ENCODE peak calls at places on chromosomes 13 and 19, in ten cellular contexts. One of them, this sample, is unnamed.

GRCh38 chr13:31476266-31476665 is 263.1 kb upstream of the RXFP2 start:
- DNase-seq in naive thymus-derived CD4-positive, alpha-beta T cell: no peak
- DNase-seq in A549: no peak
- DNase-seq in heart left ventricle: no peak
- DNase-seq in CD4-positive, CD25-positive, alpha-beta regulatory T cell: no peak
- DNase-seq in mammary epithelial cell: no peak
- DNase-seq in fibroblast of lung: peak; percentile 87
- DNase-seq in SK-N-SH: peak; percentile 16
- DNase-seq in IMR-90: peak; percentile 85
- DNase-seq in CD8-positive, alpha-beta memory T cell: no peak
- DNase-seq in this sample: peak; percentile 79

GRCh38 chr13:23671902-23672301 is 101.7 kb downstream of the TNFRSF19 start:
- DNase-seq in naive thymus-derived CD4-positive, alpha-beta T cell: no peak
- DNase-seq in A549: no peak
- DNase-seq in heart left ventricle: no peak
- DNase-seq in CD4-positive, CD25-positive, alpha-beta regulatory T cell: no peak
- DNase-seq in mammary epithelial cell: no peak
- DNase-seq in fibroblast of lung: peak; percentile 77
- DNase-seq in SK-N-SH: no peak
- DNase-seq in IMR-90: peak; percentile 95
- DNase-seq in CD8-positive, alpha-beta memory T cell: no peak
- DNase-seq in this sample: no peak

GRCh38 chr19:33631628-33631995 is 9.9 kb downstream of the CHST8 start:
- DNase-seq in naive thymus-derived CD4-positive, alpha-beta T cell: no peak
- DNase-seq in A549: no peak
- DNase-seq in heart left ventricle: no peak
- DNase-seq in CD4-positive, CD25-positive, alpha-beta regulatory T cell: no peak
- DNase-seq in mammary epithelial cell: no peak
- DNase-seq in fibroblast of lung: no peak
- DNase-seq in SK-N-SH: no peak
- DNase-seq in IMR-90: no peak
- DNase-seq in CD8-positive, alpha-beta memory T cell: no peak
- DNase-seq in this sample: no peak

GRCh38 chr13:59750860-59751259 is 412.9 kb downstream of the DIAPH3 start:
- DNase-seq in naive thymus-derived CD4-positive, alpha-beta T cell: no peak
- DNase-seq in A549: no peak
- DNase-seq in heart left ventricle: no peak
- DNase-seq in CD4-positive, CD25-positive, alpha-beta regulatory T cell: no peak
- DNase-seq in mammary epithelial cell: peak; percentile 32
- DNase-seq in fibroblast of lung: peak; percentile 86
- DNase-seq in SK-N-SH: peak; percentile 60
- DNase-seq in IMR-90: peak; percentile 57
- DNase-seq in CD8-positive, alpha-beta memory T cell: no peak
- DNase-seq in this sample: no peak

GRCh38 chr19:2474232-2475017 is 1.5 kb upstream of the GADD45B start:
- DNase-seq in naive thymus-derived CD4-positive, alpha-beta T cell: peak; percentile 86
- DNase-seq in A549: peak; percentile 82
- DNase-seq in heart left ventricle: peak; percentile 93
- DNase-seq in CD4-positive, CD25-positive, alpha-beta regulatory T cell: peak; percentile 83
- DNase-seq in mammary epithelial cell: peak; percentile 75
- DNase-seq in fibroblast of lung: peak; percentile 91
- DNase-seq in SK-N-SH: peak; percentile 95
- DNase-seq in IMR-90: peak; percentile 87
- DNase-seq in CD8-positive, alpha-beta memory T cell: peak; percentile 84
- DNase-seq in this sample: peak; percentile 94

GRCh38 chr13:31962661-31963345 is 68.8 kb upstream of the FRY start:
- DNase-seq in naive thymus-derived CD4-positive, alpha-beta T cell: no peak
- DNase-seq in A549: no peak
- DNase-seq in heart left ventricle: no peak
- DNase-seq in CD4-positive, CD25-positive, alpha-beta regulatory T cell: no peak
- DNase-seq in mammary epithelial cell: no peak
- DNase-seq in fibroblast of lung: peak; percentile 51
- DNase-seq in SK-N-SH: no peak
- DNase-seq in IMR-90: peak; percentile 50
- DNase-seq in CD8-positive, alpha-beta memory T cell: no peak
- DNase-seq in this sample: no peak

GRCh38 chr19:29612801-29613595 is 6.9 kb downstream of the POP4 start:
- DNase-seq in naive thymus-derived CD4-positive, alpha-beta T cell: no peak
- DNase-seq in A549: no peak
- DNase-seq in heart left ventricle: no peak
- DNase-seq in CD4-positive, CD25-positive, alpha-beta regulatory T cell: no peak
- DNase-seq in mammary epithelial cell: no peak
- DNase-seq in fibroblast of lung: no peak
- DNase-seq in SK-N-SH: no peak
- DNase-seq in IMR-90: no peak
- DNase-seq in CD8-positive, alpha-beta memory T cell: no peak
- DNase-seq in this sample: no peak

GRCh38 chr13:110869805-110870706 is 44.8 kb downstream of the ANKRD10 start:
- DNase-seq in naive thymus-derived CD4-positive, alpha-beta T cell: no peak
- DNase-seq in A549: peak; percentile 96
- DNase-seq in heart left ventricle: peak; percentile 83
- DNase-seq in CD4-positive, CD25-positive, alpha-beta regulatory T cell: no peak
- DNase-seq in mammary epithelial cell: peak; percentile 100
- DNase-seq in fibroblast of lung: peak; percentile 100
- DNase-seq in SK-N-SH: peak; percentile 58
- DNase-seq in IMR-90: peak; percentile 100
- DNase-seq in CD8-positive, alpha-beta memory T cell: no peak
- DNase-seq in this sample: peak; percentile 85

GRCh38 chr19:784541-784940 is 12.7 kb upstream of the PTBP1 start:
- DNase-seq in naive thymus-derived CD4-positive, alpha-beta T cell: no peak
- DNase-seq in A549: peak; percentile 61
- DNase-seq in heart left ventricle: no peak
- DNase-seq in CD4-positive, CD25-positive, alpha-beta regulatory T cell: no peak
- DNase-seq in mammary epithelial cell: no peak
- DNase-seq in fibroblast of lung: no peak
- DNase-seq in SK-N-SH: no peak
- DNase-seq in IMR-90: no peak
- DNase-seq in CD8-positive, alpha-beta memory T cell: no peak
- DNase-seq in this sample: no peak

GRCh38 chr13:113622791-113623490 is 35.1 kb downstream of the ATP4B start:
- DNase-seq in naive thymus-derived CD4-positive, alpha-beta T cell: no peak
- DNase-seq in A549: no peak
- DNase-seq in heart left ventricle: peak; percentile 42
- DNase-seq in CD4-positive, CD25-positive, alpha-beta regulatory T cell: no peak
- DNase-seq in mammary epithelial cell: no peak
- DNase-seq in fibroblast of lung: no peak
- DNase-seq in SK-N-SH: no peak
- DNase-seq in IMR-90: no peak
- DNase-seq in CD8-positive, alpha-beta memory T cell: no peak
- DNase-seq in this sample: no peak

GRCh38 chr19:8513687-8514504 is at the start of gene ZNF414:
- DNase-seq in naive thymus-derived CD4-positive, alpha-beta T cell: peak; percentile 99
- DNase-seq in A549: peak; percentile 97
- DNase-seq in heart left ventricle: peak; percentile 98
- DNase-seq in CD4-positive, CD25-positive, alpha-beta regulatory T cell: peak; percentile 93
- DNase-seq in mammary epithelial cell: peak; percentile 97
- DNase-seq in fibroblast of lung: peak; percentile 95
- DNase-seq in SK-N-SH: peak; percentile 98
- DNase-seq in IMR-90: peak; percentile 95
- DNase-seq in CD8-positive, alpha-beta memory T cell: peak; percentile 94
- DNase-seq in this sample: peak; percentile 99
- H3K4me1 ChIP-seq in naive thymus-derived CD4-positive, alpha-beta T cell: peaks cover 52% of the 10 kb centered on the region
- H3K4me1 ChIP-seq in A549: peaks cover 18% of the 10 kb centered on the region
- H3K4me1 ChIP-seq in heart left ventricle: peaks cover 34% of the 10 kb centered on the region
- H3K4me1 ChIP-seq in CD4-positive, CD25-positive, alpha-beta regulatory T cell: peaks cover 65% of the 10 kb centered on the region
- H3K4me1 ChIP-seq in mammary epithelial cell: peaks cover 12% of the 10 kb centered on the region
- H3K4me1 ChIP-seq in fibroblast of lung: peaks cover 10% of the 10 kb centered on the region
- H3K4me1 ChIP-seq in SK-N-SH: peaks cover 10% of the 10 kb centered on the region
- H3K4me1 ChIP-seq in IMR-90: peaks cover 11% of the 10 kb centered on the region
- H3K4me1 ChIP-seq in CD8-positive, alpha-beta memory T cell: peaks cover 64% of the 10 kb centered on the region
- H3K4me1 ChIP-seq in this sample: peaks cover 13% of the 10 kb centered on the region

GRCh38 chr13:74117207-74117705 is 16.9 kb downstream of the KLF12 start:
- DNase-seq in naive thymus-derived CD4-positive, alpha-beta T cell: no peak
- DNase-seq in A549: no peak
- DNase-seq in heart left ventricle: no peak
- DNase-seq in CD4-positive, CD25-positive, alpha-beta regulatory T cell: no peak
- DNase-seq in mammary epithelial cell: no peak
- DNase-seq in fibroblast of lung: no peak
- DNase-seq in SK-N-SH: no peak
- DNase-seq in IMR-90: no peak
- DNase-seq in CD8-positive, alpha-beta memory T cell: no peak
- DNase-seq in this sample: no peak
- H3K27ac ChIP-seq in naive thymus-derived CD4-positive, alpha-beta T cell: no peak overlapping the region
- H3K27ac ChIP-seq in A549: no peak overlapping the region
- H3K27ac ChIP-seq in heart left ventricle: no peak overlapping the region
- H3K27ac ChIP-seq in CD4-positive, CD25-positive, alpha-beta regulatory T cell: no peak overlapping the region
- H3K27ac ChIP-seq in mammary epithelial cell: no peak overlapping the region
- H3K27ac ChIP-seq in fibroblast of lung: no peak overlapping the region
- H3K27ac ChIP-seq in SK-N-SH: no peak overlapping the region
- H3K27ac ChIP-seq in IMR-90: no peak overlapping the region
- H3K27ac ChIP-seq in CD8-positive, alpha-beta memory T cell: no peak overlapping the region
- H3K27ac ChIP-seq in this sample: no peak overlapping the region

DNA sequence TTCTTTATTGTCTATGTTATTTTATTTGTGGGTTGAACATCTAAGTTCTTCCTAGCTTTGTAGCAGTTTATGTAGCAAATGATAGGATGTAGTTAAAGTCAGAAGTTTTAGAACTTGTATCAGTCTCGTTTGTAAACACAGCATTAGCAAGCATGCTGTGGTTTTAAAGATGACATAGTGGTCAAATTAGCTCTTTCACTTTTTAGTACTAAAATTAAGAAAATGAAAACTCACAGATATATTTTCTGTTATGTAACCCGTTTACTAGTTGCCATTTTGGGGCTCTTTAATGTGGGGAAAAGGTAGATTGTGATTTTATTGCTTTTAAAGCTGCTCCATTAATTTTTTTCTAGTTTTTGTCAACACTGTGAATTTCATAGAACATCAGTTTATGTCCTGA is 216.5 kb downstream of the PCCA start:
- DNase-seq in naive thymus-derived CD4-positive, alpha-beta T cell: no peak
- DNase-seq in A549: no peak
- DNase-seq in heart left ventricle: no peak
- DNase-seq in CD4-positive, CD25-positive, alpha-beta regulatory T cell: no peak
- DNase-seq in mammary epithelial cell: no peak
- DNase-seq in fibroblast of lung: no peak
- DNase-seq in SK-N-SH: no peak
- DNase-seq in IMR-90: no peak
- DNase-seq in CD8-positive, alpha-beta memory T cell: no peak
- DNase-seq in this sample: no peak
- H3K4me3 ChIP-seq in naive thymus-derived CD4-positive, alpha-beta T cell: no peak overlapping the region
- H3K4me3 ChIP-seq in A549: no peak overlapping the region
- H3K4me3 ChIP-seq in heart left ventricle: no peak overlapping the region
- H3K4me3 ChIP-seq in CD4-positive, CD25-positive, alpha-beta regulatory T cell: no peak overlapping the region
- H3K4me3 ChIP-seq in mammary epithelial cell: no peak overlapping the region
- H3K4me3 ChIP-seq in fibroblast of lung: no peak overlapping the region
- H3K4me3 ChIP-seq in SK-N-SH: no peak overlapping the region
- H3K4me3 ChIP-seq in IMR-90: no peak overlapping the region
- H3K4me3 ChIP-seq in CD8-positive, alpha-beta memory T cell: no peak overlapping the region
- H3K4me3 ChIP-seq in this sample: no peak overlapping the region

GRCh38 chr19:10566408-10566657 is 523 bp upstream of the KRI1 start:
- DNase-seq in naive thymus-derived CD4-positive, alpha-beta T cell: no peak
- DNase-seq in A549: no peak
- DNase-seq in heart left ventricle: no peak
- DNase-seq in CD4-positive, CD25-positive, alpha-beta regulatory T cell: no peak
- DNase-seq in mammary epithelial cell: no peak
- DNase-seq in fibroblast of lung: no peak
- DNase-seq in SK-N-SH: no peak
- DNase-seq in IMR-90: no peak
- DNase-seq in CD8-positive, alpha-beta memory T cell: no peak
- DNase-seq in this sample: no peak
- H3K4me1 ChIP-seq in naive thymus-derived CD4-positive, alpha-beta T cell: peaks cover 28% of the 10 kb centered on the region
- H3K4me1 ChIP-seq in A549: peaks cover 25% of the 10 kb centered on the region
- H3K4me1 ChIP-seq in heart left ventricle: peaks cover 40% of the 10 kb centered on the region
- H3K4me1 ChIP-seq in CD4-positive, CD25-positive, alpha-beta regulatory T cell: peaks cover 44% of the 10 kb centered on the region
- H3K4me1 ChIP-seq in mammary epithelial cell: peaks cover 39% of the 10 kb centered on the region
- H3K4me1 ChIP-seq in fibroblast of lung: peaks cover 18% of the 10 kb centered on the region
- H3K4me1 ChIP-seq in SK-N-SH: peaks cover 8% of the 10 kb centered on the region
- H3K4me1 ChIP-seq in IMR-90: peaks cover 2% of the 10 kb centered on the region
- H3K4me1 ChIP-seq in CD8-positive, alpha-beta memory T cell: peaks cover 36% of the 10 kb centered on the region
- H3K4me1 ChIP-seq in this sample: no peaks in the 10 kb centered on the region

GRCh38 chr13:58056411-58056810 is 424.9 kb downstream of the PCDH17 start:
- DNase-seq in naive thymus-derived CD4-positive, alpha-beta T cell: no peak
- DNase-seq in A549: no peak
- DNase-seq in heart left ventricle: no peak
- DNase-seq in CD4-positive, CD25-positive, alpha-beta regulatory T cell: no peak
- DNase-seq in mammary epithelial cell: no peak
- DNase-seq in fibroblast of lung: no peak
- DNase-seq in SK-N-SH: no peak
- DNase-seq in IMR-90: no peak
- DNase-seq in CD8-positive, alpha-beta memory T cell: no peak
- DNase-seq in this sample: no peak
- H3K27ac ChIP-seq in naive thymus-derived CD4-positive, alpha-beta T cell: no peak overlapping the region
- H3K27ac ChIP-seq in A549: no peak overlapping the region
- H3K27ac ChIP-seq in heart left ventricle: no peak overlapping the region
- H3K27ac ChIP-seq in CD4-positive, CD25-positive, alpha-beta regulatory T cell: no peak overlapping the region
- H3K27ac ChIP-seq in mammary epithelial cell: no peak overlapping the region
- H3K27ac ChIP-seq in fibroblast of lung: no peak overlapping the region
- H3K27ac ChIP-seq in SK-N-SH: no peak overlapping the region
- H3K27ac ChIP-seq in IMR-90: no peak overlapping the region
- H3K27ac ChIP-seq in CD8-positive, alpha-beta memory T cell: no peak overlapping the region
- H3K27ac ChIP-seq in this sample: no peak overlapping the region